ENCODE peak calls at places on chromosomes 7 and 10, in five cellular contexts. X is kidney epithelial cell, V is brain microvascular endothelial cell, U is epithelial cell of esophagus, W is heart left ventricle. S is an unnamed sample.

GRCh38 chr7:71210220-71210619 is 78.3 kb downstream of the GALNT17 start:
- DNase-seq in X (no peak), V (no peak), W (no peak), U (no peak), S (no peak)

GRCh38 chr10:67550838-67551402 is 145.1 kb downstream of the CTNNA3 start:
- DNase-seq in X (no peak), W (no peak), V (no peak), U (no peak), S (no peak)

GRCh38 chr10:11003739-11004515 is 13.7 kb upstream of the CELF2 start:
- DNase-seq in X (no peak), V (peak), U (no peak), W (no peak), S (no peak)

GRCh38 chr10:110360857-110361474 is 56.2 kb upstream of the SMNDC1 start:
- DNase-seq in U (no peak), V (no peak), W (no peak), X (no peak), S (no peak)

GRCh38 chr7:34430456-34430855 is 227.6 kb upstream of the NPSR1 start:
- DNase-seq in W (no peak), U (peak), V (peak), X (peak), S (no peak)

GRCh38 chr7:105261689-105262088 is 127.0 kb downstream of the SRPK2 start:
- DNase-seq in X (no peak), V (no peak), U (peak), W (no peak), S (no peak)

GRCh38 chr7:132084776-132085388 is 491.4 kb downstream of the PLXNA4 start:
- DNase-seq in X (no peak), W (no peak), U (no peak), V (no peak), S (no peak)

GRCh38 chr10:112755446-112756117 is 194.5 kb upstream of the TCF7L2 start:
- DNase-seq in X (no peak), V (no peak), W (no peak), U (no peak), S (peak)

GRCh38 chr7:127380479-127380878 is 12.0 kb downstream of the ZNF800 start:
- DNase-seq in V (no peak), W (no peak), X (no peak), U (no peak), S (no peak)

GRCh38 chr10:132958886-132959295 is 16.5 kb upstream of the CFAP46 start:
- DNase-seq in X (no peak), V (no peak), W (no peak), U (no peak), S (no peak)

GRCh38 chr7:69597278-69598076 is 798 bp upstream of the AUTS2 start:
- DNase-seq in W (peak), X (no peak), U (no peak), V (no peak), S (no peak)

GRCh38 chr10:101920497-101920896 is 76.9 kb upstream of the KCNIP2 start:
- DNase-seq in W (no peak), X (no peak), V (no peak), U (no peak), S (no peak)

GRCh38 chr7:4080954-4081353 is 601.1 kb upstream of the FOXK1 start:
- DNase-seq in W (no peak), X (no peak), V (no peak), U (no peak), S (no peak)

GRCh38 chr10:6647811-6648526 is 67.9 kb upstream of the PRKCQ start:
- DNase-seq in X (no peak), U (peak), W (no peak), V (peak), S (no peak)

GRCh38 chr10:43931308-43931930 is 282.7 kb upstream of the ZNF32 start:
- DNase-seq in U (no peak), V (peak), W (no peak), X (peak), S (no peak)

GRCh38 chr7:130374507-130374906 is 5.8 kb upstream of the CPA1 start:
- DNase-seq in U (no peak), V (no peak), W (no peak), X (no peak), S (no peak)

GRCh38 chr7:74380720-74381119 is 73.0 kb upstream of the GTF2IRD1 start:
- DNase-seq in X (no peak), V (no peak), W (no peak), U (peak), S (no peak)

GRCh38 chr7:134454277-134454676 is 4.6 kb downstream of the AKR1B1 start:
- DNase-seq in V (no peak), X (no peak), W (no peak), U (no peak), S (no peak)

GRCh38 chr7:94449151-94449725 is 54.5 kb downstream of the COL1A2 start:
- DNase-seq in W (no peak), U (peak), V (no peak), X (peak), S (peak)

GRCh38 chr7:106824458-106824857 is 40.6 kb upstream of the PIK3CG start:
- DNase-seq in V (peak), W (no peak), X (no peak), U (peak), S (peak)

GRCh38 chr7:11182736-11183135 is 209.1 kb downstream of the PHF14 start:
- DNase-seq in X (no peak), V (peak), U (no peak), W (no peak), S (no peak)

GRCh38 chr10:133442191-133442966 is 11.4 kb upstream of the SCART1 start:
- DNase-seq in U (no peak), V (no peak), X (no peak), W (no peak), S (no peak)

GRCh38 chr7:22393825-22394458 is 37.0 kb upstream of the RAPGEF5 start:
- DNase-seq in V (peak), W (no peak), X (no peak), U (peak), S (no peak)

GRCh38 chr7:3897430-3898385 is 596.7 kb downstream of the SDK1 start:
- DNase-seq in X (no peak), V (peak), W (no peak), U (peak), S (peak)

GRCh38 chr7:128322040-128322643 is 21.6 kb downstream of the RBM28 start:
- DNase-seq in W (no peak), X (no peak), V (peak), U (peak), S (peak)

GRCh38 chr7:27110977-27111752 is 8.7 kb upstream of the HOXA2 start:
- DNase-seq in V (no peak), U (peak), X (no peak), W (no peak), S (no peak)

GRCh38 chr10:112216151-112216550 is 32.6 kb upstream of the GPAM start:
- DNase-seq in V (no peak), X (no peak), W (no peak), U (no peak), S (no peak)

GRCh38 chr10:108899686-108900085 is 1023.6 kb downstream of the XPNPEP1 start:
- DNase-seq in V (no peak), X (no peak), W (no peak), U (no peak), S (no peak)

GRCh38 chr7:2956526-2957368 is 86.9 kb downstream of the CARD11 start:
- DNase-seq in X (peak), V (peak), W (no peak), U (peak), S (no peak)

GRCh38 chr10:18217577-18217976 is 77.4 kb downstream of the CACNB2 start:
- DNase-seq in X (no peak), W (no peak), V (no peak), U (no peak), S (no peak)

GRCh38 chr7:108815815-108816214 is 246.1 kb downstream of the DNAJB9 start:
- DNase-seq in W (no peak), U (no peak), V (no peak), X (no peak), S (no peak)

GRCh38 chr10:105743343-105744056 is 1102.4 kb downstream of the SORCS3 start:
- DNase-seq in W (peak), V (no peak), U (peak), X (no peak), S (no peak)

GRCh38 chr7:148299335-148299734 is 291.2 kb upstream of the C7orf33 start:
- DNase-seq in U (no peak), V (no peak), X (peak), W (no peak), S (no peak)

S was measured in foreskin melanocyte.